ENCODE peak calls at places on chromosomes 11 and 22, in six cellular contexts. V is SK-N-SH, B is body of pancreas, U is uterus, L is fibroblast of the aortic adventitia, Q is omental fat pad. N is an unnamed sample.

GRCh38 chr11:90593099-90593498 is 370.2 kb upstream of the CHORDC1 start:
- DNase-seq in U (no peak), B (no peak), V (no peak), Q (no peak), L (no peak), N (no peak)

GRCh38 chr11:78427615-78428272 is 10.1 kb upstream of the GAB2 start:
- DNase-seq in V (no peak), L (no peak), U (no peak), Q (no peak), B (no peak), N (no peak)

GRCh38 chr22:50085211-50085999 is at the start of gene MLC1:
- DNase-seq in V (no peak), U (no peak), Q (no peak), B (no peak), L (peak; percentile 28), N (no peak)

GRCh38 chr22:32511274-32511673 is 36.7 kb downstream of the FBXO7 start:
- DNase-seq in Q (no peak), U (no peak), V (no peak), B (no peak), L (no peak), N (no peak)

GRCh38 chr11:6565988-6566703 is 37.3 kb downstream of the RRP8 start:
- DNase-seq in Q (no peak), B (no peak), V (no peak), L (no peak), U (no peak), N (no peak)

GRCh38 chr22:25930710-25931353 is 188.8 kb downstream of the MYO18B start:
- DNase-seq in Q (no peak), B (peak; percentile 43), L (no peak), U (no peak), V (no peak), N (peak; percentile 25)

GRCh38 chr11:85724750-85725465 is 38.9 kb upstream of the CCDC89 start:
- DNase-seq in L (peak; percentile 48), U (no peak), Q (no peak), B (no peak), V (no peak), N (no peak)

GRCh38 chr22:37588540-37589215 is 8.8 kb upstream of the LGALS2 start:
- DNase-seq in L (no peak), V (no peak), U (no peak), Q (no peak), B (no peak), N (peak; percentile 88)

GRCh38 chr22:26169312-26170111 is at the start of gene SEZ6L:
- DNase-seq in Q (no peak), L (no peak), V (peak; percentile 90), U (no peak), B (peak; percentile 32), N (peak; percentile 62)

GRCh38 chr11:96282846-96283245 is 60.1 kb downstream of the MAML2 start:
- DNase-seq in V (no peak), B (no peak), U (no peak), L (no peak), Q (no peak), N (no peak)

GRCh38 chr11:3016861-3017260 is 24.7 kb upstream of the NAP1L4 start:
- DNase-seq in Q (no peak), L (no peak), V (no peak), U (no peak), B (no peak), N (no peak)

GRCh38 chr11:3020011-3020410 is 27.9 kb upstream of the NAP1L4 start:
- DNase-seq in V (no peak), Q (no peak), B (no peak), L (no peak), U (no peak), N (no peak)

GRCh38 chr11:3022300-3022967 is 30.3 kb upstream of the NAP1L4 start:
- DNase-seq in Q (no peak), L (peak; percentile 74), V (no peak), B (no peak), U (no peak), N (no peak)

GRCh38 chr11:3022982-3023381 is 30.9 kb upstream of the NAP1L4 start:
- DNase-seq in L (peak; percentile 85), B (no peak), U (no peak), Q (no peak), V (no peak), N (no peak)

GRCh38 chr11:3021125-3021524 is 29.0 kb upstream of the NAP1L4 start:
- DNase-seq in V (peak; percentile 76), U (no peak), B (peak; percentile 79), Q (no peak), L (peak; percentile 14), N (peak; percentile 61)
- TF ChIP-seq CTCF in V (peak; percentile 61), U (no peak), B (peak; percentile 36), Q (no peak), L (peak; percentile 55), N (peak; percentile 81)

GRCh38 chr11:61480936-61481335 is 27.6 kb upstream of the LRRC10B start:
- DNase-seq in U (no peak), Q (no peak), V (peak; percentile 79), B (peak; percentile 34), L (no peak), N (peak; percentile 72)

GRCh38 chr11:61484541-61484940 is 24.0 kb upstream of the LRRC10B start:
- DNase-seq in Q (no peak), U (no peak), L (no peak), B (no peak), V (no peak), N (no peak)

GRCh38 chr11:61480261-61480660 is 28.3 kb upstream of the LRRC10B start:
- DNase-seq in V (no peak), Q (no peak), U (no peak), B (no peak), L (no peak), N (no peak)

GRCh38 chr11:61481806-61482205 is 26.7 kb upstream of the LRRC10B start:
- DNase-seq in L (no peak), Q (no peak), B (no peak), V (no peak), U (no peak), N (no peak)

GRCh38 chr11:61482513-61482912 is 26.0 kb upstream of the LRRC10B start:
- DNase-seq in Q (no peak), B (peak; percentile 27), U (no peak), V (peak; percentile 70), L (no peak), N (peak; percentile 75)
- TF ChIP-seq CTCF in Q (no peak), B (peak; percentile 20), U (no peak), V (peak; percentile 48), L (peak; percentile 69), N (peak; percentile 89)

GRCh38 chr22:19321757-19322156 is 30.2 kb upstream of the CLTCL1 start:
- DNase-seq in Q (no peak), V (no peak), B (no peak), U (no peak), L (no peak), N (no peak)

GRCh38 chr22:19329454-19329853 is 37.9 kb upstream of the CLTCL1 start:
- DNase-seq in V (no peak), B (no peak), Q (no peak), L (no peak), U (no peak), N (no peak)

GRCh38 chr22:19330865-19331418 is 39.4 kb upstream of the CLTCL1 start:
- DNase-seq in B (no peak), Q (no peak), U (no peak), L (no peak), V (no peak), N (no peak)

GRCh38 chr22:19325296-19325950 is 33.9 kb upstream of the CLTCL1 start:
- DNase-seq in Q (no peak), U (no peak), B (no peak), L (peak; percentile 42), V (no peak), N (no peak)
- TF ChIP-seq CTCF in Q (no peak), U (no peak), B (no peak), L (no peak), V (no peak), N (no peak)

DNA sequence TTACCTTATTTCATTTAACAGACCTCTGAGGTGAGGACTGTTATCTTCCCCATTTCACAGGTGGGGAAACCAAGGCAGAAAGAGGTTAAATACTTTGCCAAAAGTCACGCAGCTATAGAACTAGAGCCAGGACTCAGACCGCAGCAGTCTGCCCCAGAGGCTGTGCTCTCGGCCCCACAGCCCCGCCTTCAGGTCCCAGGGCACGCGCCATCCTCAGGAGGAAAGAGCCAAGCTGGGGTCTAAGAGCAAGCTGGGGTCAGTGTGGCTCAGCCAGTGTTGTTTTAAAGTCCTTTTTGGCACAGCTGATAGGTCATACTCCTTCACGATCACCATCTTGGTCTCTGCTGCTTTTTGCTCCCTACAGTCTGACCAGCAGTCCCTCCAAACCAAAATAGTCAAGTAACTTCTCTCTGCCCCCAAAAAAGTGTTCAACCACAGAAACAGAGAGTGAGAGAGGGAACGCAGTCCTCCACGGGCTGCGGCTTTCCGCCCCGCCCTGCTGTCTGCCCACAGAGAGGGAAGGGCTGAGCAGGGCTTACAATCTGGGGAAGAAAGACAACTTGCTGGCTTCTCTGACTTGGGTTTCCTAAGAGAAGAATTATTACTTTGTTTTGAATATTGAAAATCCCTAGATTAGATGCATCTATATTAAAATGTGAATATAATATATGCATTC is 137.2 kb upstream of the OPCML start:
- DNase-seq in L (no peak), Q (no peak), U (no peak), B (no peak), V (no peak), N (no peak)
- TF ChIP-seq CTCF in L (no peak), Q (no peak), U (no peak), B (no peak), V (no peak), N (no peak)

DNA sequence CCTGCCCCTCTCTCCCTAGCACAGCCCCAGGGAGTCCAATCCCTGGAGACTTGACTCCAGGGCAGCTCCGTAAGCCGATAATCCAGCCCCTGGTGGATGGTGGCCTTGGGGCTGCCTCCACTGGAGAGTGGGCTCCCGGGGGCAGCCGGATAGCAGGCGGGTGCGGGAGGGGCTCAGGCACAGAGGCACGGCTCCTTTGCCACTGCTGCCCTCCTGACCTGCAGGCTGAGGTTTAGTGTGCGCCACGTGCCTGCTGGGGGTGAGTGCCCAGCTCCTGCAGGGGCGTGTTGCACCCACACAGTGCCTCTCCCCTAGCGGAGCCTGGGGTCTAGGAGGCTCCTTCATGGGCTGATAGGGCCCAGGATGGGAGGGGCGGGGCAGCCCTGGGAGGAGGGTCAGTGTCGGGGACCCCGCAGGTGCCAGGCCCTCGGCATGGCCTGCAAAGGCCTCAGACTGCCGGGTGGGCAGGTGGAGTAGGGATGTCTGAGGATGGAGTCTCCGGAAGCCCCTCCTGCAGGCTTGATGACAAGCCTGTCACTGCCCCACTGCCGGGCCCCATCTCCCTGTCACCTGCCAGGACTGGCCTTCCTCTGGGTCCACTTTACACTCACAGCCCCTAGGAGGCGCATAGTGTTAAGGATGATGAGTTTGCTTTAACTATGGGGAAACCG is 5.6 kb downstream of the DUSP8 start:
- DNase-seq in U (no peak), V (no peak), Q (no peak), B (no peak), L (no peak), N (peak; percentile 83)
- TF ChIP-seq CTCF in U (no peak), V (no peak), Q (no peak), B (no peak), L (no peak), N (peak; percentile 50)